ENCODE peak calls at places on chromosomes 3 and 15, in eight cellular contexts. One of them, this sample, is unnamed.

GRCh38 chr3:47652142-47652541 is 73.5 kb upstream of the CSPG5 start:
- DNase-seq in NCI-H460: no peak
- DNase-seq in stimulated activated naive B cell treated with anti-CD40 and anti-IgM and Interleukin-4, amounts not matched to agents 10 μg/mL and 1 μg/mL and 100 μg/mL, for 72 hours: no peak
- DNase-seq in occipital lobe: no peak
- DNase-seq in GM23248: no peak
- DNase-seq in HT-29: no peak
- DNase-seq in substantia nigra: no peak
- DNase-seq in bronchial epithelial cell: no peak
- DNase-seq in this sample: no peak

GRCh38 chr3:159513867-159514380 is 474.7 kb upstream of the IL12A start:
- DNase-seq in NCI-H460: no peak
- DNase-seq in stimulated activated naive B cell treated with anti-CD40 and anti-IgM and Interleukin-4, amounts not matched to agents 10 μg/mL and 1 μg/mL and 100 μg/mL, for 72 hours: no peak
- DNase-seq in occipital lobe: no peak
- DNase-seq in GM23248: peak; percentile 68
- DNase-seq in HT-29: no peak
- DNase-seq in substantia nigra: no peak
- DNase-seq in bronchial epithelial cell: no peak
- DNase-seq in this sample: no peak

GRCh38 chr3:37248179-37248578 is 73.8 kb upstream of the LRRFIP2 start:
- DNase-seq in NCI-H460: no peak
- DNase-seq in stimulated activated naive B cell treated with anti-CD40 and anti-IgM and Interleukin-4, amounts not matched to agents 10 μg/mL and 1 μg/mL and 100 μg/mL, for 72 hours: no peak
- DNase-seq in occipital lobe: no peak
- DNase-seq in GM23248: no peak
- DNase-seq in HT-29: no peak
- DNase-seq in substantia nigra: no peak
- DNase-seq in bronchial epithelial cell: no peak
- DNase-seq in this sample: no peak

GRCh38 chr3:177905173-177905894 is 630.9 kb upstream of the KCNMB2 start:
- DNase-seq in NCI-H460: no peak
- DNase-seq in stimulated activated naive B cell treated with anti-CD40 and anti-IgM and Interleukin-4, amounts not matched to agents 10 μg/mL and 1 μg/mL and 100 μg/mL, for 72 hours: no peak
- DNase-seq in occipital lobe: no peak
- DNase-seq in GM23248: peak; percentile 76
- DNase-seq in HT-29: no peak
- DNase-seq in substantia nigra: no peak
- DNase-seq in bronchial epithelial cell: no peak
- DNase-seq in this sample: no peak

GRCh38 chr3:94063497-94064119 is 747 bp downstream of the NSUN3 start:
- DNase-seq in NCI-H460: no peak
- DNase-seq in stimulated activated naive B cell treated with anti-CD40 and anti-IgM and Interleukin-4, amounts not matched to agents 10 μg/mL and 1 μg/mL and 100 μg/mL, for 72 hours: no peak
- DNase-seq in occipital lobe: no peak
- DNase-seq in GM23248: peak; percentile 43
- DNase-seq in HT-29: no peak
- DNase-seq in substantia nigra: no peak
- DNase-seq in bronchial epithelial cell: no peak
- DNase-seq in this sample: no peak

GRCh38 chr3:143644370-143645089 is 203.7 kb downstream of the SLC9A9 start:
- DNase-seq in NCI-H460: peak; percentile 28
- DNase-seq in stimulated activated naive B cell treated with anti-CD40 and anti-IgM and Interleukin-4, amounts not matched to agents 10 μg/mL and 1 μg/mL and 100 μg/mL, for 72 hours: peak; percentile 39
- DNase-seq in occipital lobe: peak; percentile 35
- DNase-seq in GM23248: peak; percentile 87
- DNase-seq in HT-29: peak; percentile 58
- DNase-seq in substantia nigra: peak; percentile 9
- DNase-seq in bronchial epithelial cell: peak; percentile 84
- DNase-seq in this sample: peak; percentile 72

GRCh38 chr15:42283671-42284070 is 10.4 kb upstream of the TMEM87A start:
- DNase-seq in NCI-H460: no peak
- DNase-seq in stimulated activated naive B cell treated with anti-CD40 and anti-IgM and Interleukin-4, amounts not matched to agents 10 μg/mL and 1 μg/mL and 100 μg/mL, for 72 hours: no peak
- DNase-seq in occipital lobe: no peak
- DNase-seq in GM23248: no peak
- DNase-seq in HT-29: no peak
- DNase-seq in substantia nigra: no peak
- DNase-seq in bronchial epithelial cell: no peak
- DNase-seq in this sample: no peak

GRCh38 chr15:92801774-92802464 is 98.2 kb upstream of the CHD2 start:
- DNase-seq in NCI-H460: no peak
- DNase-seq in stimulated activated naive B cell treated with anti-CD40 and anti-IgM and Interleukin-4, amounts not matched to agents 10 μg/mL and 1 μg/mL and 100 μg/mL, for 72 hours: no peak
- DNase-seq in occipital lobe: no peak
- DNase-seq in GM23248: peak; percentile 95
- DNase-seq in HT-29: peak; percentile 8
- DNase-seq in substantia nigra: no peak
- DNase-seq in bronchial epithelial cell: peak; percentile 88
- DNase-seq in this sample: no peak

GRCh38 chr3:12708584-12709192 is 44.8 kb upstream of the RAF1 start:
- DNase-seq in NCI-H460: no peak
- DNase-seq in stimulated activated naive B cell treated with anti-CD40 and anti-IgM and Interleukin-4, amounts not matched to agents 10 μg/mL and 1 μg/mL and 100 μg/mL, for 72 hours: no peak
- DNase-seq in occipital lobe: no peak
- DNase-seq in GM23248: peak; percentile 96
- DNase-seq in HT-29: no peak
- DNase-seq in substantia nigra: no peak
- DNase-seq in bronchial epithelial cell: peak; percentile 76
- DNase-seq in this sample: no peak

GRCh38 chr3:71345429-71346027 is 238.0 kb downstream of the FOXP1 start:
- DNase-seq in NCI-H460: no peak
- DNase-seq in stimulated activated naive B cell treated with anti-CD40 and anti-IgM and Interleukin-4, amounts not matched to agents 10 μg/mL and 1 μg/mL and 100 μg/mL, for 72 hours: no peak
- DNase-seq in occipital lobe: no peak
- DNase-seq in GM23248: peak; percentile 50
- DNase-seq in HT-29: no peak
- DNase-seq in substantia nigra: no peak
- DNase-seq in bronchial epithelial cell: no peak
- DNase-seq in this sample: no peak

GRCh38 chr3:159792070-159792469 is 196.6 kb upstream of the IL12A start:
- DNase-seq in NCI-H460: no peak
- DNase-seq in stimulated activated naive B cell treated with anti-CD40 and anti-IgM and Interleukin-4, amounts not matched to agents 10 μg/mL and 1 μg/mL and 100 μg/mL, for 72 hours: no peak
- DNase-seq in occipital lobe: peak; percentile 26
- DNase-seq in GM23248: no peak
- DNase-seq in HT-29: no peak
- DNase-seq in substantia nigra: peak; percentile 36
- DNase-seq in bronchial epithelial cell: no peak
- DNase-seq in this sample: no peak

GRCh38 chr3:64995857-64996564 is 308.2 kb upstream of the ADAMTS9 start:
- DNase-seq in NCI-H460: no peak
- DNase-seq in stimulated activated naive B cell treated with anti-CD40 and anti-IgM and Interleukin-4, amounts not matched to agents 10 μg/mL and 1 μg/mL and 100 μg/mL, for 72 hours: no peak
- DNase-seq in occipital lobe: no peak
- DNase-seq in GM23248: no peak
- DNase-seq in HT-29: no peak
- DNase-seq in substantia nigra: no peak
- DNase-seq in bronchial epithelial cell: no peak
- DNase-seq in this sample: no peak

GRCh38 chr3:105786988-105787387 is 81.8 kb downstream of the CBLB start:
- DNase-seq in NCI-H460: no peak
- DNase-seq in stimulated activated naive B cell treated with anti-CD40 and anti-IgM and Interleukin-4, amounts not matched to agents 10 μg/mL and 1 μg/mL and 100 μg/mL, for 72 hours: no peak
- DNase-seq in occipital lobe: no peak
- DNase-seq in GM23248: no peak
- DNase-seq in HT-29: no peak
- DNase-seq in substantia nigra: no peak
- DNase-seq in bronchial epithelial cell: no peak
- DNase-seq in this sample: no peak